ENCODE peak calls at places on chromosome 9, in seven cellular contexts. One of them, this sample, is unnamed.

GRCh38 chr9:70635790-70636189 is 221.3 kb upstream of the KLF9 start:
- DNase-seq in suprapubic skin: no peak
- DNase-seq in BE2C: no peak
- DNase-seq in astrocyte: no peak
- DNase-seq in body of pancreas: no peak
- DNase-seq in endodermal cell: no peak
- DNase-seq in neuronal stem cell: no peak
- DNase-seq in this sample: peak; percentile 20

GRCh38 chr9:91572044-91572443 is 148.4 kb upstream of the NFIL3 start:
- DNase-seq in endodermal cell: peak; percentile 54
- DNase-seq in suprapubic skin: no peak
- DNase-seq in astrocyte: peak; percentile 51
- DNase-seq in body of pancreas: no peak
- DNase-seq in neuronal stem cell: peak; percentile 14
- DNase-seq in BE2C: no peak
- DNase-seq in this sample: no peak

GRCh38 chr9:96150324-96151023 is 151.5 kb downstream of the HSD17B3 start:
- DNase-seq in body of pancreas: no peak
- DNase-seq in neuronal stem cell: no peak
- DNase-seq in endodermal cell: no peak
- DNase-seq in suprapubic skin: no peak
- DNase-seq in astrocyte: peak; percentile 12
- DNase-seq in BE2C: no peak
- DNase-seq in this sample: no peak

GRCh38 chr9:74803366-74804017 is 84.2 kb downstream of the TRPM6 start:
- DNase-seq in neuronal stem cell: no peak
- DNase-seq in astrocyte: no peak
- DNase-seq in suprapubic skin: no peak
- DNase-seq in body of pancreas: no peak
- DNase-seq in BE2C: no peak
- DNase-seq in endodermal cell: no peak
- DNase-seq in this sample: peak; percentile 34

GRCh38 chr9:108609227-108609894 is 246.4 kb downstream of the ACTL7B start:
- DNase-seq in neuronal stem cell: no peak
- DNase-seq in astrocyte: peak; percentile 14
- DNase-seq in body of pancreas: no peak
- DNase-seq in suprapubic skin: no peak
- DNase-seq in BE2C: no peak
- DNase-seq in endodermal cell: no peak
- DNase-seq in this sample: no peak

GRCh38 chr9:114386886-114387677 is 700 bp downstream of the AKNA start:
- DNase-seq in suprapubic skin: no peak
- DNase-seq in astrocyte: no peak
- DNase-seq in endodermal cell: no peak
- DNase-seq in body of pancreas: no peak
- DNase-seq in BE2C: no peak
- DNase-seq in neuronal stem cell: no peak
- DNase-seq in this sample: no peak

GRCh38 chr9:120783611-120784047 is 9.6 kb downstream of the FBXW2 start:
- DNase-seq in astrocyte: peak; percentile 41
- DNase-seq in neuronal stem cell: no peak
- DNase-seq in endodermal cell: no peak
- DNase-seq in BE2C: no peak
- DNase-seq in suprapubic skin: no peak
- DNase-seq in body of pancreas: no peak
- DNase-seq in this sample: peak; percentile 87

GRCh38 chr9:111754800-111755199 is 39.9 kb downstream of the SHOC1 start:
- DNase-seq in body of pancreas: no peak
- DNase-seq in BE2C: no peak
- DNase-seq in endodermal cell: no peak
- DNase-seq in astrocyte: no peak
- DNase-seq in neuronal stem cell: no peak
- DNase-seq in suprapubic skin: no peak
- DNase-seq in this sample: no peak

GRCh38 chr9:26234865-26235264 is 556.6 kb upstream of the TUSC1 start:
- DNase-seq in neuronal stem cell: no peak
- DNase-seq in body of pancreas: no peak
- DNase-seq in astrocyte: no peak
- DNase-seq in BE2C: no peak
- DNase-seq in endodermal cell: no peak
- DNase-seq in suprapubic skin: no peak
- DNase-seq in this sample: no peak

GRCh38 chr9:121640076-121640475 is 11.4 kb upstream of the DAB2IP start:
- DNase-seq in body of pancreas: peak; percentile 70
- DNase-seq in astrocyte: no peak
- DNase-seq in BE2C: peak; percentile 86
- DNase-seq in neuronal stem cell: no peak
- DNase-seq in suprapubic skin: no peak
- DNase-seq in endodermal cell: peak; percentile 88
- DNase-seq in this sample: peak; percentile 50

GRCh38 chr9:126123927-126124326 is 202.7 kb upstream of the MVB12B start:
- DNase-seq in endodermal cell: peak; percentile 15
- DNase-seq in BE2C: no peak
- DNase-seq in body of pancreas: no peak
- DNase-seq in neuronal stem cell: no peak
- DNase-seq in astrocyte: no peak
- DNase-seq in suprapubic skin: peak; percentile 57
- DNase-seq in this sample: no peak

GRCh38 chr9:93308676-93309075 is 124.7 kb downstream of the WNK2 start:
- DNase-seq in astrocyte: no peak
- DNase-seq in suprapubic skin: peak; percentile 69
- DNase-seq in endodermal cell: peak; percentile 28
- DNase-seq in BE2C: no peak
- DNase-seq in body of pancreas: peak; percentile 13
- DNase-seq in neuronal stem cell: no peak
- DNase-seq in this sample: no peak

GRCh38 chr9:126395439-126396212 is 69.0 kb downstream of the MVB12B start:
- DNase-seq in body of pancreas: no peak
- DNase-seq in astrocyte: peak; percentile 69
- DNase-seq in BE2C: no peak
- DNase-seq in neuronal stem cell: no peak
- DNase-seq in suprapubic skin: no peak
- DNase-seq in endodermal cell: no peak
- DNase-seq in this sample: no peak

GRCh38 chr9:33007755-33008154 is 6.3 kb upstream of the APTX start:
- DNase-seq in neuronal stem cell: no peak
- DNase-seq in endodermal cell: no peak
- DNase-seq in suprapubic skin: no peak
- DNase-seq in astrocyte: no peak
- DNase-seq in body of pancreas: no peak
- DNase-seq in BE2C: no peak
- DNase-seq in this sample: no peak

GRCh38 chr9:90665072-90665471 is 22.4 kb upstream of the DIRAS2 start:
- DNase-seq in neuronal stem cell: no peak
- DNase-seq in endodermal cell: peak; percentile 82
- DNase-seq in suprapubic skin: no peak
- DNase-seq in BE2C: no peak
- DNase-seq in body of pancreas: no peak
- DNase-seq in astrocyte: no peak
- DNase-seq in this sample: no peak

GRCh38 chr9:124505006-124505900 is 1.9 kb downstream of the NR5A1 start:
- DNase-seq in endodermal cell: peak; percentile 78
- DNase-seq in suprapubic skin: no peak
- DNase-seq in body of pancreas: no peak
- DNase-seq in astrocyte: no peak
- DNase-seq in neuronal stem cell: no peak
- DNase-seq in BE2C: no peak
- DNase-seq in this sample: no peak
- H3K4me3 ChIP-seq in endodermal cell: no peak overlapping the region
- H3K4me3 ChIP-seq in suprapubic skin: peak overlapping the region; percentile 42
- H3K4me3 ChIP-seq in body of pancreas: no peak overlapping the region
- H3K4me3 ChIP-seq in astrocyte: no peak overlapping the region
- H3K4me3 ChIP-seq in neuronal stem cell: peak overlapping the region; percentile 67
- H3K4me3 ChIP-seq in BE2C: no peak overlapping the region
- H3K4me3 ChIP-seq in this sample: peak overlapping the region; percentile 80

GRCh38 chr9:94887721-94888120 is 161.2 kb downstream of the AOPEP start:
- DNase-seq in endodermal cell: no peak
- DNase-seq in body of pancreas: no peak
- DNase-seq in astrocyte: no peak
- DNase-seq in suprapubic skin: no peak
- DNase-seq in BE2C: no peak
- DNase-seq in neuronal stem cell: no peak
- DNase-seq in this sample: no peak
- H3K4me3 ChIP-seq in endodermal cell: no peak overlapping the region
- H3K4me3 ChIP-seq in body of pancreas: no peak overlapping the region
- H3K4me3 ChIP-seq in astrocyte: no peak overlapping the region
- H3K4me3 ChIP-seq in suprapubic skin: no peak overlapping the region
- H3K4me3 ChIP-seq in BE2C: no peak overlapping the region
- H3K4me3 ChIP-seq in neuronal stem cell: no peak overlapping the region
- H3K4me3 ChIP-seq in this sample: no peak overlapping the region

GRCh38 chr9:124202447-124202971 is 55.2 kb upstream of the NEK6 start:
- DNase-seq in suprapubic skin: no peak
- DNase-seq in BE2C: no peak
- DNase-seq in astrocyte: no peak
- DNase-seq in neuronal stem cell: no peak
- DNase-seq in endodermal cell: peak; percentile 44
- DNase-seq in body of pancreas: no peak
- DNase-seq in this sample: no peak
- H3K4me3 ChIP-seq in suprapubic skin: no peak overlapping the region
- H3K4me3 ChIP-seq in BE2C: no peak overlapping the region
- H3K4me3 ChIP-seq in astrocyte: no peak overlapping the region
- H3K4me3 ChIP-seq in neuronal stem cell: no peak overlapping the region
- H3K4me3 ChIP-seq in endodermal cell: no peak overlapping the region
- H3K4me3 ChIP-seq in body of pancreas: no peak overlapping the region
- H3K4me3 ChIP-seq in this sample: no peak overlapping the region

DNA sequence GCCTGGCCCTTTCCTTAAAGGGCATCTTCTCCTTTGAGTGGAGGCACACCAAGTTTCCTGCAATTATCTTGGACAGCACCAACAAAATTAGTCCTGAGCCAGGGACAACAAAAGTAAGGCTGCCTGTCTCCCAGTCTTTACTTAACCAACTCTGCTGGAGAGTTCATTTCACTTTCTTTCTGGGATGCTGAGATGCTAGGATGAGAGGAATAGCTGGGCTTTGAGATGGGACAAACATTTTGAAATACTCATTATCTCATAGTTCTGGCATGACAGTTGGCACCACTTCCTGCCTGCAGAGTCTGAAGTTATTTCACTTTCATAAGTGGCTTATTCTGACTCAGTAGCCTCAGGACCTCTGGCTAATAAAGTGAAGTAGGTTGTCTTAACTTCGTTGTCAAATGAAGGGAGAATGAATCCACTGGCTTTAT is 157.0 kb downstream of the C9orf152 start:
- DNase-seq in body of pancreas: peak; percentile 24
- DNase-seq in BE2C: no peak
- DNase-seq in neuronal stem cell: no peak
- DNase-seq in endodermal cell: no peak
- DNase-seq in suprapubic skin: no peak
- DNase-seq in astrocyte: peak; percentile 94
- DNase-seq in this sample: no peak
- H3K4me3 ChIP-seq in body of pancreas: no peak overlapping the region
- H3K4me3 ChIP-seq in BE2C: no peak overlapping the region
- H3K4me3 ChIP-seq in neuronal stem cell: no peak overlapping the region
- H3K4me3 ChIP-seq in endodermal cell: no peak overlapping the region
- H3K4me3 ChIP-seq in suprapubic skin: peak overlapping the region; percentile 72
- H3K4me3 ChIP-seq in astrocyte: peak overlapping the region; percentile 98
- H3K4me3 ChIP-seq in this sample: no peak overlapping the region

GRCh38 chr9:31415184-31415583 is 969.3 kb upstream of the ACO1 start:
- DNase-seq in astrocyte: no peak
- DNase-seq in body of pancreas: no peak
- DNase-seq in suprapubic skin: no peak
- DNase-seq in BE2C: no peak
- DNase-seq in neuronal stem cell: no peak
- DNase-seq in endodermal cell: no peak
- DNase-seq in this sample: no peak

GRCh38 chr9:31412081-31412480 is 972.4 kb upstream of the ACO1 start:
- DNase-seq in neuronal stem cell: no peak
- DNase-seq in endodermal cell: no peak
- DNase-seq in astrocyte: no peak
- DNase-seq in body of pancreas: no peak
- DNase-seq in BE2C: no peak
- DNase-seq in suprapubic skin: no peak
- DNase-seq in this sample: no peak
- H3K4me3 ChIP-seq in neuronal stem cell: no peak overlapping the region
- H3K4me3 ChIP-seq in endodermal cell: no peak overlapping the region
- H3K4me3 ChIP-seq in astrocyte: no peak overlapping the region
- H3K4me3 ChIP-seq in body of pancreas: no peak overlapping the region
- H3K4me3 ChIP-seq in BE2C: no peak overlapping the region
- H3K4me3 ChIP-seq in suprapubic skin: no peak overlapping the region
- H3K4me3 ChIP-seq in this sample: no peak overlapping the region

DNA sequence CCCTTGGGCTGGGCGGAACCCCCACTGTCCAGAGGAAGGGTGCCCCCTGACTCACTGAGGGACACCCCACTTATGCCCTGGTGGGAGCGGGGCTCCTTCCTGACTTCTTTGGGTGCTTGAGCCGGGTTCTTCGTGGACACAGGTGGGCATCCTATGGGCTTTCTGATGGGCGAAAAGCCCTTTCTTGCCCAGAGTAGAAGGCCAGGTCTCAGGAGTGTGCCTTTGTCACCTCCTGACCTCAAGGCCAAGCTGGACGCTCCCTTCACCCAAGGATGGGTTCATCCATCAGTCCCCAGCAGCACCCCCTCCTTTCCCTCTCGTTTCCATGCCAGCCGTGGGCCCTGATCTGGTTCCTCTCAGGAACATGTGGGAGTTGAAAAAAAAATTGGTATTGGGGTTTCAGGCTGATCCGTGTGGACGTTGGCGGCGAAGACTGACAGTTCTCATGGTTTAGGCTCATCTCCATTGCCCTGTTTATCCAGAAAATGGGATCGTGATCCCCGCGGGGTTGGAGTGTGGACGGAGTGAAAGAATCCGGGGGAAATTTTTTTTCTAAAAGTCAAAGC is 707 bp downstream of the SLC25A25 start:
- DNase-seq in BE2C: no peak
- DNase-seq in neuronal stem cell: no peak
- DNase-seq in endodermal cell: no peak
- DNase-seq in body of pancreas: no peak
- DNase-seq in suprapubic skin: no peak
- DNase-seq in astrocyte: no peak
- DNase-seq in this sample: no peak
- H3K4me3 ChIP-seq in BE2C: peak overlapping the region; percentile 97
- H3K4me3 ChIP-seq in neuronal stem cell: peak overlapping the region; percentile 96
- H3K4me3 ChIP-seq in endodermal cell: peak overlapping the region; percentile 98
- H3K4me3 ChIP-seq in body of pancreas: peak overlapping the region; percentile 66
- H3K4me3 ChIP-seq in suprapubic skin: peak overlapping the region; percentile 94
- H3K4me3 ChIP-seq in astrocyte: peak overlapping the region; percentile 90
- H3K4me3 ChIP-seq in this sample: peak overlapping the region; percentile 66

GRCh38 chr9:94867842-94868312 is 141.4 kb downstream of the AOPEP start:
- DNase-seq in endodermal cell: no peak
- DNase-seq in BE2C: no peak
- DNase-seq in suprapubic skin: no peak
- DNase-seq in astrocyte: peak; percentile 97
- DNase-seq in neuronal stem cell: no peak
- DNase-seq in body of pancreas: no peak
- DNase-seq in this sample: no peak
- H3K4me3 ChIP-seq in endodermal cell: no peak overlapping the region
- H3K4me3 ChIP-seq in BE2C: no peak overlapping the region
- H3K4me3 ChIP-seq in suprapubic skin: no peak overlapping the region
- H3K4me3 ChIP-seq in astrocyte: peak overlapping the region; percentile 12
- H3K4me3 ChIP-seq in neuronal stem cell: no peak overlapping the region
- H3K4me3 ChIP-seq in body of pancreas: no peak overlapping the region
- H3K4me3 ChIP-seq in this sample: no peak overlapping the region

GRCh38 chr9:101400120-101400519 is 1.5 kb downstream of the ZNF189 start:
- DNase-seq in astrocyte: no peak
- DNase-seq in neuronal stem cell: no peak
- DNase-seq in endodermal cell: no peak
- DNase-seq in BE2C: no peak
- DNase-seq in suprapubic skin: no peak
- DNase-seq in body of pancreas: peak; percentile 41
- DNase-seq in this sample: no peak
- H3K4me3 ChIP-seq in astrocyte: peak overlapping the region; percentile 99
- H3K4me3 ChIP-seq in neuronal stem cell: no peak overlapping the region
- H3K4me3 ChIP-seq in endodermal cell: peak overlapping the region; percentile 86
- H3K4me3 ChIP-seq in BE2C: no peak overlapping the region
- H3K4me3 ChIP-seq in suprapubic skin: peak overlapping the region; percentile 78
- H3K4me3 ChIP-seq in body of pancreas: peak overlapping the region; percentile 57
- H3K4me3 ChIP-seq in this sample: peak overlapping the region; percentile 82

This sample was measured in HepG2.